ENCODE peak calls at places on chromosomes 6 and 20, in ten cellular contexts. F is lower lobe of right lung, I is stomach, U is IMR-90, K is aorta, T is esophagus muscularis mucosa, Q is hepatocyte, V is psoas muscle, X is heart left ventricle, J is fibroblast of lung. Z is an unnamed sample. For H3K4me1 and H3K27me3, the result is how much of the 10 kb centered on the place peaks cover.

GRCh38 chr6:23174781-23175361 is 605.5 kb downstream of the HDGFL1 start:
- DNase-seq in I (no peak), V (no peak), F (no peak), X (no peak), K (no peak), T (no peak), U (peak), J (peak), Q (no peak), Z (no peak)

GRCh38 chr20:24523661-24524060 is 54.2 kb downstream of the SYNDIG1 start:
- DNase-seq in F (no peak), T (peak), I (no peak), J (no peak), K (no peak), V (no peak), X (no peak), U (no peak), Q (no peak), Z (no peak)

GRCh38 chr6:139510040-139510815 is 135.8 kb upstream of the CITED2 start:
- DNase-seq in J (no peak), Q (no peak), K (no peak), T (no peak), X (peak), V (no peak), F (no peak), U (no peak), I (no peak), Z (no peak)

GRCh38 chr20:19834287-19834686 is 76.2 kb downstream of the RIN2 start:
- DNase-seq in U (no peak), T (no peak), K (no peak), I (no peak), F (no peak), Q (no peak), X (no peak), V (no peak), J (no peak), Z (no peak)

GRCh38 chr6:166058064-166058739 is 109.4 kb downstream of the TBXT start:
- DNase-seq in I (no peak), K (no peak), F (no peak), X (peak), U (peak), Q (peak), V (no peak), T (no peak), J (peak), Z (no peak)

GRCh38 chr6:150033197-150033771 is 8.0 kb upstream of the RAET1L start:
- DNase-seq in J (no peak), V (no peak), X (no peak), U (no peak), Q (no peak), I (no peak), F (no peak), T (no peak), K (peak), Z (no peak)

GRCh38 chr6:17813561-17813960 is 106.8 kb upstream of the NUP153 start:
- DNase-seq in Q (no peak), J (no peak), T (no peak), X (no peak), U (no peak), V (no peak), I (no peak), F (no peak), K (no peak), Z (no peak)

GRCh38 chr20:56616704-56617103 is 12.4 kb upstream of the TFAP2C start:
- DNase-seq in Q (no peak), U (no peak), X (no peak), I (no peak), V (no peak), J (no peak), T (no peak), K (no peak), F (no peak), Z (no peak)

GRCh38 chr20:57482148-57482547 is 42.8 kb downstream of the CTCFL start:
- DNase-seq in Q (no peak), U (no peak), X (no peak), J (no peak), F (no peak), V (no peak), K (no peak), I (no peak), T (no peak), Z (no peak)

GRCh38 chr6:144617231-144618199 is 332.4 kb downstream of the UTRN start:
- DNase-seq in X (no peak), T (no peak), I (no peak), K (no peak), J (no peak), F (no peak), V (no peak), Q (no peak), U (no peak), Z (no peak)

GRCh38 chr20:53677447-53678314 is 84.0 kb upstream of the ZNF217 start:
- DNase-seq in T (no peak), K (no peak), V (no peak), J (peak), X (peak), U (peak), Q (peak), F (peak), I (peak), Z (no peak)

GRCh38 chr20:17617212-17617867 is 47.5 kb downstream of the DSTN start:
- DNase-seq in U (no peak), T (no peak), K (peak), I (peak), X (no peak), J (no peak), F (peak), V (no peak), Q (peak), Z (no peak)

GRCh38 chr20:41701596-41702350 is 83.6 kb upstream of the CHD6 start:
- DNase-seq in T (no peak), U (no peak), X (no peak), K (no peak), I (no peak), J (no peak), Q (no peak), F (no peak), V (no peak), Z (no peak)

DNA sequence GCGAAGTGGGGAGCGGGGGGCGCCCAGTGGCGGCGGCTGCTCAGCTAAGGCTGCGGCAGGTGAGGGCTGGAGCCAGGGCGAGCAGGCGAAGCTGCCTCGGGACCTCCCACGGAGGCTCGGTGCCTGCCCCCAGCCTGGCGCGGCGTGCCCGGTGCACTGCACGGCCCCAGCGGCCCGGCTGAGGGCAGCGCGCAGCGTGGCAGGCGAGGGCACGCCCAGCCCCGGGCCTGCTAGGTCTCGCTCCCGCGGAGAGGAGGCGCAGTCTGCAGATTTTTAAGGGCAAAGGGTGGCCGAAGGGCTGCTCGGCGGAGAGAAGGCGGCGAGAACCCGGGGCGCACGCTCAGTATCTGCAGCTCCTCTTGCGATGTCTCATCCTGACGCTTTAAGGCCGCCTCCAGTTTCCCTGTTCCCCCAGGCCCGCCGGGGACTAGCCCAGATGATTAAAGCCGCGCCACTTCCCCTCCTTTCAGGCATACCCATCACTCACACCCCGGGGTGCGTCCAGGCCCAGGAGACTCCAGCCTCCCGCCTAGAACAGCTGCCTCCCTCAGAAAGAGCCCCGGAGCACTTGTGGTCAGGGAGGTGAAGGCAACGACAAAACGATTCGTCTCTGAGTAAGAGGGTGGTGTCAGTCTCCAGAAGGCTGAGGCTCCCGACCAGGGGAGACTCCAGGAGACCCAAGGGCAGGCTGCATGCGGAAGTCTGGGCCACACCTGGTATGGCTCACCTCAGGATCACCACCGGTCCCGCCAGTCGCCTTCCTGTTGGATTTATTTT is at the start of gene FERMT1:
- DNase-seq in X (peak), I (peak), K (peak), F (peak), U (peak), T (peak), V (peak), Q (peak), J (peak), Z (no peak)
- H3K4me1 ChIP-seq in X (under half), I (under half), K (under half), F (under half), U (under half), T (under half), V (under half), Q (under half), J (under half), Z (under half)

GRCh38 chr6:47042238-47042843 is at the start of gene ADGRF1:
- DNase-seq in T (peak), V (no peak), F (no peak), U (no peak), J (peak), K (no peak), Q (peak), I (peak), X (no peak), Z (no peak)
- H3K27ac ChIP-seq in T (no peak), V (no peak), F (no peak), U (no peak), J (no peak), K (no peak), Q (peak), I (peak), X (no peak), Z (no peak)

DNA sequence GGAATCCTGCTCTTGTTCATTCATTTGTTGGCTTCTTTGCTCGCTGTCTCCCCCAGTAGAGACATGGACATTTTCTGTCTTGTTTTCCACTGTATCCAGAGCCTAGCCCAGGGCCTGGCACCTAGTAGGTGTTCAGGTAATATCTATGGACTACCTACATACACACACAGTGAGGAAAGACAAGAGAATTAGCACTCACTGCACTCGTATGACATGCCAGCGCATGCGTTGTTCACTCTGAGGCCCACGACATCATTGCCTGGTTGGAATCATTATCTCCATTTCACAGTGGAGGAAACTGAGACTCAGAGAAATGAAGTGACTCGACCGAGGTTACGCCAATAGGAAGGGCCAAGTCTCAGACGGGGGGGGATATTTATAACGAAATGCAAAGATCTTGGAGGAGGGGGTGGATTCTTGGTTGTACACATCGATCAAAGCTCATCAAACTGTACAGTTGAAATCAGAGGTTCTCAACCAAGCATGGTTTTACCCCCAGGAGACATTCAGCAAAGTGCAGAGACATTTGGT is 140.1 kb upstream of the PTPN1 start:
- DNase-seq in I (no peak), V (no peak), Q (no peak), U (no peak), K (no peak), T (no peak), J (no peak), F (no peak), X (no peak), Z (no peak)
- H3K27me3 ChIP-seq in I (under half), V (under half), Q (under half), U (under half), K (under half), T (under half), J (under half), F (under half), X (under half), Z (under half)

GRCh38 chr6:151402228-151402627 is 10.9 kb upstream of the ZBTB2 start:
- DNase-seq in I (no peak), F (no peak), U (no peak), T (no peak), Q (no peak), V (no peak), X (no peak), K (no peak), J (no peak), Z (no peak)

GRCh38 chr6:151400473-151400872 is 9.1 kb upstream of the ZBTB2 start:
- DNase-seq in K (no peak), I (no peak), T (no peak), U (peak), V (no peak), J (peak), F (no peak), X (no peak), Q (no peak), Z (no peak)

GRCh38 chr6:151403919-151404308 is 12.6 kb upstream of the ZBTB2 start:
- DNase-seq in I (no peak), X (no peak), U (no peak), K (no peak), J (no peak), V (no peak), Q (no peak), T (no peak), F (no peak), Z (no peak)

GRCh38 chr6:151399679-151400078 is 8.3 kb upstream of the ZBTB2 start:
- DNase-seq in J (peak), K (no peak), U (no peak), Q (no peak), T (no peak), I (no peak), F (no peak), V (no peak), X (no peak), Z (no peak)
- H3K4me1 ChIP-seq in J (under half), K (under half), U (under half), Q (under half), T (under half), I (half or more), F (under half), V (under half), X (under half), Z (under half)

GRCh38 chr6:154356690-154357089 is at the start of gene IPCEF1:
- DNase-seq in U (no peak), J (no peak), V (no peak), X (no peak), I (no peak), K (no peak), T (no peak), Q (no peak), F (no peak), Z (no peak)

GRCh38 chr6:154352898-154353585 is 3.6 kb downstream of the IPCEF1 start:
- DNase-seq in V (no peak), F (no peak), Q (no peak), U (no peak), X (no peak), I (no peak), T (no peak), K (no peak), J (no peak), Z (no peak)

GRCh38 chr6:154358019-154358545 is 1.5 kb upstream of the IPCEF1 start:
- DNase-seq in Q (no peak), F (no peak), J (no peak), K (no peak), U (peak), V (no peak), T (no peak), I (no peak), X (no peak), Z (no peak)

GRCh38 chr6:154354265-154354777 is 2.3 kb downstream of the IPCEF1 start:
- DNase-seq in X (no peak), U (no peak), K (no peak), J (no peak), Q (no peak), I (no peak), F (no peak), T (no peak), V (no peak), Z (no peak)

GRCh38 chr6:154356118-154356517 is 485 bp downstream of the IPCEF1 start:
- DNase-seq in Q (no peak), U (no peak), K (no peak), I (no peak), F (no peak), T (no peak), X (no peak), V (no peak), J (no peak), Z (no peak)
- H3K27ac ChIP-seq in Q (no peak), U (no peak), K (no peak), I (no peak), F (no peak), T (no peak), X (peak), V (no peak), J (no peak), Z (no peak)

GRCh38 chr6:89411019-89411268 is 1.1 kb downstream of the RRAGD start:
- DNase-seq in K (no peak), I (peak), J (no peak), X (no peak), V (no peak), T (peak), U (no peak), F (peak), Q (peak), Z (no peak)
- H3K27me3 ChIP-seq in K (under half), I (under half), J (under half), X (under half), V (under half), T (under half), U (half or more), F (under half), Q (under half), Z (under half)

Z was measured in iPS DF 6.9.